ENCODE peak calls at places on chromosome 3, in six cellular contexts. One of them, this sample, is unnamed.

GRCh38 chr3:126459111-126459762 is 16.5 kb downstream of the ZXDC start:
- DNase-seq in activated B cell treated with CpG ODN at 0.5 μM for 24 hours: no peak
- DNase-seq in H54: no peak
- DNase-seq in astrocyte: no peak
- DNase-seq in H7: no peak
- DNase-seq in NCI-H460: no peak
- DNase-seq in this sample: no peak

GRCh38 chr3:46860381-46861292 is 2.6 kb downstream of the MYL3 start:
- DNase-seq in activated B cell treated with CpG ODN at 0.5 μM for 24 hours: peak; percentile 15
- DNase-seq in H54: no peak
- DNase-seq in astrocyte: no peak
- DNase-seq in H7: no peak
- DNase-seq in NCI-H460: no peak
- DNase-seq in this sample: no peak

GRCh38 chr3:69739204-69740102 is at the start of gene MITF:
- DNase-seq in activated B cell treated with CpG ODN at 0.5 μM for 24 hours: no peak
- DNase-seq in H54: peak; percentile 85
- DNase-seq in astrocyte: peak; percentile 77
- DNase-seq in H7: peak; percentile 92
- DNase-seq in NCI-H460: peak; percentile 82
- DNase-seq in this sample: peak; percentile 83

GRCh38 chr3:7589526-7589925 is 728.6 kb downstream of the GRM7 start:
- DNase-seq in activated B cell treated with CpG ODN at 0.5 μM for 24 hours: no peak
- DNase-seq in H54: no peak
- DNase-seq in astrocyte: no peak
- DNase-seq in H7: no peak
- DNase-seq in NCI-H460: no peak
- DNase-seq in this sample: no peak

GRCh38 chr3:168081171-168081771 is 14.5 kb downstream of the GOLIM4 start:
- DNase-seq in activated B cell treated with CpG ODN at 0.5 μM for 24 hours: no peak
- DNase-seq in H54: no peak
- DNase-seq in astrocyte: peak; percentile 36
- DNase-seq in H7: no peak
- DNase-seq in NCI-H460: no peak
- DNase-seq in this sample: no peak

GRCh38 chr3:15271785-15272381 is 60.5 kb downstream of the SH3BP5 start:
- DNase-seq in activated B cell treated with CpG ODN at 0.5 μM for 24 hours: peak; percentile 71
- DNase-seq in H54: no peak
- DNase-seq in astrocyte: no peak
- DNase-seq in H7: no peak
- DNase-seq in NCI-H460: no peak
- DNase-seq in this sample: no peak

GRCh38 chr3:21750831-21751391 is at the start of gene ZNF385D:
- DNase-seq in activated B cell treated with CpG ODN at 0.5 μM for 24 hours: no peak
- DNase-seq in H54: peak; percentile 7
- DNase-seq in astrocyte: peak; percentile 83
- DNase-seq in H7: peak; percentile 83
- DNase-seq in NCI-H460: peak; percentile 0
- DNase-seq in this sample: peak; percentile 53

GRCh38 chr3:117243657-117244056 is 534.1 kb downstream of the TUSC7 start:
- DNase-seq in activated B cell treated with CpG ODN at 0.5 μM for 24 hours: no peak
- DNase-seq in H54: no peak
- DNase-seq in astrocyte: no peak
- DNase-seq in H7: no peak
- DNase-seq in NCI-H460: no peak
- DNase-seq in this sample: no peak

GRCh38 chr3:190892328-190893011 is 30.0 kb upstream of the GMNC start:
- DNase-seq in activated B cell treated with CpG ODN at 0.5 μM for 24 hours: no peak
- DNase-seq in H54: no peak
- DNase-seq in astrocyte: peak; percentile 43
- DNase-seq in H7: peak; percentile 23
- DNase-seq in NCI-H460: no peak
- DNase-seq in this sample: no peak

GRCh38 chr3:188584162-188584529 is 430.2 kb downstream of the LPP start:
- DNase-seq in activated B cell treated with CpG ODN at 0.5 μM for 24 hours: no peak
- DNase-seq in H54: peak; percentile 12
- DNase-seq in astrocyte: peak; percentile 91
- DNase-seq in H7: no peak
- DNase-seq in NCI-H460: peak; percentile 41
- DNase-seq in this sample: no peak

GRCh38 chr3:188220988-188221818 is 67.2 kb downstream of the LPP start:
- DNase-seq in activated B cell treated with CpG ODN at 0.5 μM for 24 hours: no peak
- DNase-seq in H54: no peak
- DNase-seq in astrocyte: peak; percentile 50
- DNase-seq in H7: no peak
- DNase-seq in NCI-H460: no peak
- DNase-seq in this sample: no peak

GRCh38 chr3:195914648-195915473 is 6.5 kb upstream of the TNK2 start:
- DNase-seq in activated B cell treated with CpG ODN at 0.5 μM for 24 hours: peak; percentile 86
- DNase-seq in H54: peak; percentile 98
- DNase-seq in astrocyte: peak; percentile 94
- DNase-seq in H7: peak; percentile 93
- DNase-seq in NCI-H460: peak; percentile 94
- DNase-seq in this sample: peak; percentile 96

GRCh38 chr3:102532901-102533300 is 98.1 kb downstream of the ZPLD1 start:
- DNase-seq in activated B cell treated with CpG ODN at 0.5 μM for 24 hours: no peak
- DNase-seq in H54: no peak
- DNase-seq in astrocyte: peak; percentile 10
- DNase-seq in H7: no peak
- DNase-seq in NCI-H460: no peak
- DNase-seq in this sample: no peak

GRCh38 chr3:193095366-193095765 is 145.7 kb upstream of the PLAAT1 start:
- DNase-seq in activated B cell treated with CpG ODN at 0.5 μM for 24 hours: no peak
- DNase-seq in H54: no peak
- DNase-seq in astrocyte: peak; percentile 31
- DNase-seq in H7: no peak
- DNase-seq in NCI-H460: no peak
- DNase-seq in this sample: no peak

GRCh38 chr3:195035345-195036202 is 235.4 kb downstream of the XXYLT1 start:
- DNase-seq in activated B cell treated with CpG ODN at 0.5 μM for 24 hours: no peak
- DNase-seq in H54: no peak
- DNase-seq in astrocyte: no peak
- DNase-seq in H7: peak; percentile 87
- DNase-seq in NCI-H460: no peak
- DNase-seq in this sample: peak; percentile 49

GRCh38 chr3:64163755-64164148 is 61.5 kb downstream of the PRICKLE2 start:
- DNase-seq in activated B cell treated with CpG ODN at 0.5 μM for 24 hours: no peak
- DNase-seq in H54: peak; percentile 37
- DNase-seq in astrocyte: peak; percentile 89
- DNase-seq in H7: no peak
- DNase-seq in NCI-H460: peak; percentile 17
- DNase-seq in this sample: no peak

GRCh38 chr3:128649264-128649663 is 1.4 kb downstream of the RPN1 start:
- DNase-seq in activated B cell treated with CpG ODN at 0.5 μM for 24 hours: no peak
- DNase-seq in H54: no peak
- DNase-seq in astrocyte: no peak
- DNase-seq in H7: no peak
- DNase-seq in NCI-H460: no peak
- DNase-seq in this sample: no peak

GRCh38 chr3:37295925-37296324 is 121.5 kb upstream of the LRRFIP2 start:
- DNase-seq in activated B cell treated with CpG ODN at 0.5 μM for 24 hours: no peak
- DNase-seq in H54: no peak
- DNase-seq in astrocyte: no peak
- DNase-seq in H7: no peak
- DNase-seq in NCI-H460: no peak
- DNase-seq in this sample: no peak

GRCh38 chr3:113243846-113244245 is 32.5 kb downstream of the BOC start:
- DNase-seq in activated B cell treated with CpG ODN at 0.5 μM for 24 hours: no peak
- DNase-seq in H54: no peak
- DNase-seq in astrocyte: no peak
- DNase-seq in H7: no peak
- DNase-seq in NCI-H460: no peak
- DNase-seq in this sample: no peak

GRCh38 chr3:111332488-111333095 is 209.4 kb upstream of the CD96 start:
- DNase-seq in activated B cell treated with CpG ODN at 0.5 μM for 24 hours: no peak
- DNase-seq in H54: no peak
- DNase-seq in astrocyte: no peak
- DNase-seq in H7: no peak
- DNase-seq in NCI-H460: no peak
- DNase-seq in this sample: no peak

GRCh38 chr3:195551381-195551978 is 8.4 kb upstream of the PPP1R2 start:
- DNase-seq in activated B cell treated with CpG ODN at 0.5 μM for 24 hours: no peak
- DNase-seq in H54: no peak
- DNase-seq in astrocyte: no peak
- DNase-seq in H7: no peak
- DNase-seq in NCI-H460: no peak
- DNase-seq in this sample: no peak

GRCh38 chr3:189710620-189711388 is 79.6 kb downstream of the TP63 start:
- DNase-seq in activated B cell treated with CpG ODN at 0.5 μM for 24 hours: no peak
- DNase-seq in H54: peak; percentile 61
- DNase-seq in astrocyte: peak; percentile 99
- DNase-seq in H7: peak; percentile 22
- DNase-seq in NCI-H460: peak; percentile 38
- DNase-seq in this sample: peak; percentile 47

GRCh38 chr3:194572131-194572789 is 61.0 kb downstream of the TMEM44 start:
- DNase-seq in activated B cell treated with CpG ODN at 0.5 μM for 24 hours: no peak
- DNase-seq in H54: peak; percentile 77
- DNase-seq in astrocyte: peak; percentile 93
- DNase-seq in H7: no peak
- DNase-seq in NCI-H460: peak; percentile 50
- DNase-seq in this sample: no peak

GRCh38 chr3:159339131-159339530 is 537.3 kb downstream of the MFSD1 start:
- DNase-seq in activated B cell treated with CpG ODN at 0.5 μM for 24 hours: no peak
- DNase-seq in H54: no peak
- DNase-seq in astrocyte: no peak
- DNase-seq in H7: no peak
- DNase-seq in NCI-H460: no peak
- DNase-seq in this sample: no peak

GRCh38 chr3:131141770-131142169 is 115.1 kb downstream of the NEK11 start:
- DNase-seq in activated B cell treated with CpG ODN at 0.5 μM for 24 hours: no peak
- DNase-seq in H54: no peak
- DNase-seq in astrocyte: no peak
- DNase-seq in H7: no peak
- DNase-seq in NCI-H460: no peak
- DNase-seq in this sample: no peak

GRCh38 chr3:48232734-48233133 is 8.2 kb upstream of the ZNF589 start:
- DNase-seq in activated B cell treated with CpG ODN at 0.5 μM for 24 hours: peak; percentile 34
- DNase-seq in H54: peak; percentile 74
- DNase-seq in astrocyte: peak; percentile 69
- DNase-seq in H7: peak; percentile 81
- DNase-seq in NCI-H460: peak; percentile 64
- DNase-seq in this sample: peak; percentile 66

GRCh38 chr3:45124379-45124778 is 21.8 kb downstream of the CDCP1 start:
- DNase-seq in activated B cell treated with CpG ODN at 0.5 μM for 24 hours: no peak
- DNase-seq in H54: no peak
- DNase-seq in astrocyte: peak; percentile 96
- DNase-seq in H7: no peak
- DNase-seq in NCI-H460: peak; percentile 65
- DNase-seq in this sample: no peak

GRCh38 chr3:47612178-47612577 is 33.5 kb upstream of the CSPG5 start:
- DNase-seq in activated B cell treated with CpG ODN at 0.5 μM for 24 hours: no peak
- DNase-seq in H54: no peak
- DNase-seq in astrocyte: peak; percentile 94
- DNase-seq in H7: no peak
- DNase-seq in NCI-H460: no peak
- DNase-seq in this sample: no peak

GRCh38 chr3:185900228-185900627 is 37.6 kb downstream of the TRA2B start:
- DNase-seq in activated B cell treated with CpG ODN at 0.5 μM for 24 hours: no peak
- DNase-seq in H54: peak; percentile 94
- DNase-seq in astrocyte: peak; percentile 91
- DNase-seq in H7: no peak
- DNase-seq in NCI-H460: peak; percentile 28
- DNase-seq in this sample: peak; percentile 45

GRCh38 chr3:157388051-157388450 is 48.6 kb upstream of the PTX3 start:
- DNase-seq in activated B cell treated with CpG ODN at 0.5 μM for 24 hours: no peak
- DNase-seq in H54: no peak
- DNase-seq in astrocyte: no peak
- DNase-seq in H7: no peak
- DNase-seq in NCI-H460: no peak
- DNase-seq in this sample: no peak

GRCh38 chr3:195517030-195517429 is 26.1 kb downstream of the PPP1R2 start:
- DNase-seq in activated B cell treated with CpG ODN at 0.5 μM for 24 hours: no peak
- DNase-seq in H54: no peak
- DNase-seq in astrocyte: no peak
- DNase-seq in H7: no peak
- DNase-seq in NCI-H460: no peak
- DNase-seq in this sample: no peak

GRCh38 chr3:14203521-14204079 is 25.0 kb downstream of the LSM3 start:
- DNase-seq in activated B cell treated with CpG ODN at 0.5 μM for 24 hours: no peak
- DNase-seq in H54: peak; percentile 51
- DNase-seq in astrocyte: peak; percentile 63
- DNase-seq in H7: peak; percentile 75
- DNase-seq in NCI-H460: peak; percentile 58
- DNase-seq in this sample: peak; percentile 71

GRCh38 chr3:121961283-121961682 is 60.8 kb downstream of the ILDR1 start:
- DNase-seq in activated B cell treated with CpG ODN at 0.5 μM for 24 hours: no peak
- DNase-seq in H54: no peak
- DNase-seq in astrocyte: no peak
- DNase-seq in H7: no peak
- DNase-seq in NCI-H460: no peak
- DNase-seq in this sample: no peak

GRCh38 chr3:115351193-115351592 is 204.1 kb upstream of the ZBTB20 start:
- DNase-seq in activated B cell treated with CpG ODN at 0.5 μM for 24 hours: no peak
- DNase-seq in H54: no peak
- DNase-seq in astrocyte: no peak
- DNase-seq in H7: peak; percentile 2
- DNase-seq in NCI-H460: no peak
- DNase-seq in this sample: no peak

GRCh38 chr3:58013973-58014649 is 5.9 kb downstream of the FLNB start:
- DNase-seq in activated B cell treated with CpG ODN at 0.5 μM for 24 hours: no peak
- DNase-seq in H54: no peak
- DNase-seq in astrocyte: peak; percentile 91
- DNase-seq in H7: no peak
- DNase-seq in NCI-H460: no peak
- DNase-seq in this sample: no peak

GRCh38 chr3:159938712-159939111 is 49.9 kb upstream of the IL12A start:
- DNase-seq in activated B cell treated with CpG ODN at 0.5 μM for 24 hours: no peak
- DNase-seq in H54: no peak
- DNase-seq in astrocyte: peak; percentile 31
- DNase-seq in H7: no peak
- DNase-seq in NCI-H460: no peak
- DNase-seq in this sample: no peak

GRCh38 chr3:157693762-157694161 is 190.5 kb upstream of the VEPH1 start:
- DNase-seq in activated B cell treated with CpG ODN at 0.5 μM for 24 hours: no peak
- DNase-seq in H54: no peak
- DNase-seq in astrocyte: no peak
- DNase-seq in H7: no peak
- DNase-seq in NCI-H460: no peak
- DNase-seq in this sample: no peak

GRCh38 chr3:24351779-24352469 is 142.7 kb downstream of the THRB start:
- DNase-seq in activated B cell treated with CpG ODN at 0.5 μM for 24 hours: no peak
- DNase-seq in H54: no peak
- DNase-seq in astrocyte: peak; percentile 63
- DNase-seq in H7: no peak
- DNase-seq in NCI-H460: no peak
- DNase-seq in this sample: no peak